ENCODE peak calls at places on chromosomes 7 and 10, in five cellular contexts. One of them, this sample, is unnamed.

GRCh38 chr10:22459496-22459895 is 114.2 kb downstream of the SPAG6 start:
- DNase-seq in HepG2: no peak
- DNase-seq in astrocyte: no peak
- DNase-seq in neural progenitor cell: no peak
- DNase-seq in GM23338: no peak
- DNase-seq in this sample: no peak

GRCh38 chr10:114824396-114824795 is 2.8 kb downstream of the FHIP2A start:
- DNase-seq in HepG2: no peak
- DNase-seq in astrocyte: peak
- DNase-seq in neural progenitor cell: no peak
- DNase-seq in GM23338: no peak
- DNase-seq in this sample: no peak

GRCh38 chr10:125236091-125236490 is 75.7 kb upstream of the CTBP2 start:
- DNase-seq in HepG2: no peak
- DNase-seq in astrocyte: no peak
- DNase-seq in neural progenitor cell: no peak
- DNase-seq in GM23338: no peak
- DNase-seq in this sample: no peak

GRCh38 chr7:1100386-1100785 is 12.5 kb downstream of the GPER1 start:
- DNase-seq in HepG2: no peak
- DNase-seq in astrocyte: no peak
- DNase-seq in neural progenitor cell: no peak
- DNase-seq in GM23338: no peak
- DNase-seq in this sample: no peak

GRCh38 chr7:128321044-128321422 is 22.7 kb downstream of the RBM28 start:
- DNase-seq in HepG2: no peak
- DNase-seq in astrocyte: no peak
- DNase-seq in neural progenitor cell: no peak
- DNase-seq in GM23338: no peak
- DNase-seq in this sample: no peak

GRCh38 chr10:68086011-68086410 is 10.9 kb upstream of the HERC4 start:
- DNase-seq in HepG2: no peak
- DNase-seq in astrocyte: no peak
- DNase-seq in neural progenitor cell: no peak
- DNase-seq in GM23338: no peak
- DNase-seq in this sample: peak

GRCh38 chr10:132611026-132611910 is 73.7 kb downstream of the INPP5A start:
- DNase-seq in HepG2: no peak
- DNase-seq in astrocyte: no peak
- DNase-seq in neural progenitor cell: no peak
- DNase-seq in GM23338: no peak
- DNase-seq in this sample: no peak

GRCh38 chr10:126062132-126063032 is 166.0 kb downstream of the FANK1 start:
- DNase-seq in HepG2: no peak
- DNase-seq in astrocyte: peak
- DNase-seq in neural progenitor cell: no peak
- DNase-seq in GM23338: no peak
- DNase-seq in this sample: peak

GRCh38 chr7:100607111-100607510 is 4.9 kb downstream of the PCOLCE start:
- DNase-seq in HepG2: no peak
- DNase-seq in astrocyte: no peak
- DNase-seq in neural progenitor cell: no peak
- DNase-seq in GM23338: no peak
- DNase-seq in this sample: no peak

GRCh38 chr7:116630932-116631449 is 41.0 kb upstream of the MET start:
- DNase-seq in HepG2: peak
- DNase-seq in astrocyte: peak
- DNase-seq in neural progenitor cell: peak
- DNase-seq in GM23338: peak
- DNase-seq in this sample: peak

GRCh38 chr10:62817763-62818425 is 1.7 kb upstream of the EGR2 start:
- DNase-seq in HepG2: peak
- DNase-seq in astrocyte: peak
- DNase-seq in neural progenitor cell: peak
- DNase-seq in GM23338: peak
- DNase-seq in this sample: peak

GRCh38 chr10:132056663-132057062 is 9.1 kb upstream of the JAKMIP3 start:
- DNase-seq in HepG2: no peak
- DNase-seq in astrocyte: no peak
- DNase-seq in neural progenitor cell: no peak
- DNase-seq in GM23338: no peak
- DNase-seq in this sample: no peak

GRCh38 chr7:123070702-123071286 is 75.3 kb upstream of the TAS2R16 start:
- DNase-seq in HepG2: peak
- DNase-seq in astrocyte: no peak
- DNase-seq in neural progenitor cell: peak
- DNase-seq in GM23338: peak
- DNase-seq in this sample: no peak

GRCh38 chr7:133167300-133167699 is 85.4 kb upstream of the CHCHD3 start:
- DNase-seq in HepG2: no peak
- DNase-seq in astrocyte: no peak
- DNase-seq in neural progenitor cell: peak
- DNase-seq in GM23338: peak
- DNase-seq in this sample: no peak

GRCh38 chr7:75772081-75773077 is at the start of gene CCL26:
- DNase-seq in HepG2: peak
- DNase-seq in astrocyte: peak
- DNase-seq in neural progenitor cell: no peak
- DNase-seq in GM23338: no peak
- DNase-seq in this sample: no peak

GRCh38 chr10:5976689-5977470 is 463 bp downstream of the IL15RA start:
- DNase-seq in HepG2: no peak
- DNase-seq in astrocyte: peak
- DNase-seq in neural progenitor cell: peak
- DNase-seq in GM23338: peak
- DNase-seq in this sample: peak

GRCh38 chr7:138900040-138900828 is 81.0 kb downstream of the KIAA1549 start:
- DNase-seq in HepG2: no peak
- DNase-seq in astrocyte: peak
- DNase-seq in neural progenitor cell: no peak
- DNase-seq in GM23338: no peak
- DNase-seq in this sample: peak

GRCh38 chr10:26367771-26368170 is 70.4 kb upstream of the APBB1IP start:
- DNase-seq in HepG2: peak
- DNase-seq in astrocyte: peak
- DNase-seq in neural progenitor cell: peak
- DNase-seq in GM23338: peak
- DNase-seq in this sample: peak

GRCh38 chr7:93475811-93476210 is 98.7 kb downstream of the CALCR start:
- DNase-seq in HepG2: no peak
- DNase-seq in astrocyte: no peak
- DNase-seq in neural progenitor cell: peak
- DNase-seq in GM23338: peak
- DNase-seq in this sample: no peak

GRCh38 chr7:29483219-29484104 is 80.2 kb upstream of the PRR15 start:
- DNase-seq in HepG2: peak
- DNase-seq in astrocyte: no peak
- DNase-seq in neural progenitor cell: no peak
- DNase-seq in GM23338: no peak
- DNase-seq in this sample: no peak

GRCh38 chr7:157843336-157844140 is 506.7 kb downstream of the DNAJB6 start:
- DNase-seq in HepG2: no peak
- DNase-seq in astrocyte: no peak
- DNase-seq in neural progenitor cell: no peak
- DNase-seq in GM23338: no peak
- DNase-seq in this sample: no peak

GRCh38 chr10:79101560-79101971 is 32.8 kb downstream of the ZMIZ1 start:
- DNase-seq in HepG2: no peak
- DNase-seq in astrocyte: no peak
- DNase-seq in neural progenitor cell: no peak
- DNase-seq in GM23338: no peak
- DNase-seq in this sample: no peak

GRCh38 chr7:81094952-81095351 is 176.1 kb upstream of the SEMA3C start:
- DNase-seq in HepG2: no peak
- DNase-seq in astrocyte: no peak
- DNase-seq in neural progenitor cell: no peak
- DNase-seq in GM23338: no peak
- DNase-seq in this sample: no peak

GRCh38 chr7:33554576-33554975 is 350.8 kb upstream of the BMPER start:
- DNase-seq in HepG2: no peak
- DNase-seq in astrocyte: no peak
- DNase-seq in neural progenitor cell: no peak
- DNase-seq in GM23338: no peak
- DNase-seq in this sample: no peak

GRCh38 chr7:117859246-117859812 is 13.9 kb downstream of the CTTNBP2 start:
- DNase-seq in HepG2: no peak
- DNase-seq in astrocyte: no peak
- DNase-seq in neural progenitor cell: no peak
- DNase-seq in GM23338: no peak
- DNase-seq in this sample: no peak

GRCh38 chr7:47089068-47089417 is 492.9 kb downstream of the TNS3 start:
- DNase-seq in HepG2: no peak
- DNase-seq in astrocyte: no peak
- DNase-seq in neural progenitor cell: no peak
- DNase-seq in GM23338: no peak
- DNase-seq in this sample: no peak

DNA sequence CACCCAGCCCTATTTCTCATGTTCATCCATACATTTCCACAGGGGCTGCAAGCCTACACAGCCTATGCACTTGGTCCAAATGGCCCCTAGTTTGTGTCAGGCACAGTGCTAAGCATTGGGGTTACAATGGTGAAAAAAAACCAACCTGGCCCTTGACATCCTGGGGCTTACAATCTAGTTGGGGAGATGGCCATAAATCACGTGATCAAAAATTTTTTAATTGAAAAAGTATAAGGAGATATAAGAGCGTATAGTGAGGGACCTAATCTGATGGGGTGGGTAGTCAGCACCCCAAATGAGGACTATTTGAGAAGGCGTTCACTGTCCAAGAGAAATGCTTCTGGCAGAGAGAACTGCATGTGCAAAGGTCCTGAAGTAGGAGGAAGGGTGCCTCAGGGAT is 5.6 kb upstream of the MTPAP start:
- DNase-seq in HepG2: no peak
- DNase-seq in astrocyte: no peak
- DNase-seq in neural progenitor cell: no peak
- DNase-seq in GM23338: no peak
- DNase-seq in this sample: no peak
- TF ChIP-seq EZH2 in HepG2: no peak
- TF ChIP-seq EZH2 in astrocyte: no peak
- TF ChIP-seq EZH2 in neural progenitor cell: no peak
- TF ChIP-seq EZH2 in GM23338: no peak
- TF ChIP-seq EZH2 in this sample: no peak

DNA sequence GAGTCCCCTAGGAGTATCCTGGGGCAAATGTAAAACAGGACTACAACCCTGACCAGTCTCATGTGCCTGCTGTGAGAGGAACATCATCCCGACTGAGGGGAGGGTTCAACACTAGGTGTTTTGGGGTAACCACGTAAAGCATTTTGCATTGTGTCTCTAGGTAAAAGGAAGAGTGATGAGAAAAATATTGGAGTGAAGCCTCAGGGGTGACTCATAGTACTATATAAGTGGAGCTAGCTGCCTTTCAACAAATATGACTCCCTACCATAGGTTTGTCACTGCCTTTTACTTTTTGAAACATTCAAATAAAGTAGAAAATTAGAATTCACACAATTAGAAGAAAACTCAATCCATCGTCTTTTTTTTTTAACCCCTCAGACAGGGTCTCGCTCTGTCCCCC is 2.6 kb upstream of the CAMK2G start:
- DNase-seq in HepG2: no peak
- DNase-seq in astrocyte: peak
- DNase-seq in neural progenitor cell: no peak
- DNase-seq in GM23338: no peak
- DNase-seq in this sample: no peak
- TF ChIP-seq EZH2 in HepG2: no peak
- TF ChIP-seq EZH2 in astrocyte: no peak
- TF ChIP-seq EZH2 in neural progenitor cell: no peak
- TF ChIP-seq EZH2 in GM23338: no peak
- TF ChIP-seq EZH2 in this sample: no peak

GRCh38 chr7:155459133-155459866 is 1.4 kb downstream of the EN2 start:
- DNase-seq in HepG2: no peak
- DNase-seq in astrocyte: no peak
- DNase-seq in neural progenitor cell: peak
- DNase-seq in GM23338: peak
- DNase-seq in this sample: no peak

GRCh38 chr7:155459867-155460461 is 2.0 kb downstream of the EN2 start:
- DNase-seq in HepG2: no peak
- DNase-seq in astrocyte: no peak
- DNase-seq in neural progenitor cell: peak
- DNase-seq in GM23338: peak
- DNase-seq in this sample: no peak

GRCh38 chr7:155462163-155462735 is 4.3 kb downstream of the EN2 start:
- DNase-seq in HepG2: no peak
- DNase-seq in astrocyte: no peak
- DNase-seq in neural progenitor cell: no peak
- DNase-seq in GM23338: no peak
- DNase-seq in this sample: no peak

GRCh38 chr7:155461631-155462030 is 3.7 kb downstream of the EN2 start:
- DNase-seq in HepG2: no peak
- DNase-seq in astrocyte: no peak
- DNase-seq in neural progenitor cell: no peak
- DNase-seq in GM23338: no peak
- DNase-seq in this sample: no peak

DNA sequence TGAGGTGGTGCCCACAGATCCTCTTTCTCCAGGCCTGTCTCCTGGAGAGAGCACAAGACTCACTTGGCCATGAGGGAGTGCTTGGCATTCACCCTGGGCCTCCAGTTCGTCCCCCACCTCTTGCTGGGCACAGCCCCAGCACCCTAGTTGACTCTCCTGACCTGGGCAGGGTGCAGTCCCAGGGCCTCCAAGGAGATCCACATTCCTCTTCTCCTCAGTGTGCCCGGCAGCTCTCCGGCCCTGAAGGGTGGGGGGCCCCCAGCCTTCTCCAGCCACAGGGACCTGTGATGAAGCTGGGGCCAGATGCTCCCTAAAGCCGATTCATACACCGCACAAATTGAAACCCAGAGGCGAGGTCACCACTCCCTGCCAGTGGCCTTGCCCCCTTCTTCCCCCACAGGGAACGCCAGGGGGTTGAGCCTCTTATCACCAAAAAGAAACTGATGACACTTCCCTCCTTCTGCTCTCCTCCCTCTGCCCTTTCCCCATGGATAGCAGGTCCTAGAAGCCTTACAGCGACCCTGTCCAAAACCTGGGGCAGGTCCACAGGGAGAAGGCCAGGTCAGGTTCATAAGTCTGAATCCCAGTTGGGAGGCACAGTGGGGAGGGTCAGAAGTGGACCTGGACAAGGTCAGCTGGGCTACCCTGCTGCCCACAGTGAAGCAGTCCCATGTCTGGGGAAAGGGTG is 3.1 kb downstream of the EN2 start:
- DNase-seq in HepG2: no peak
- DNase-seq in astrocyte: no peak
- DNase-seq in neural progenitor cell: no peak
- DNase-seq in GM23338: no peak
- DNase-seq in this sample: no peak
- TF ChIP-seq EZH2 in HepG2: no peak
- TF ChIP-seq EZH2 in astrocyte: no peak
- TF ChIP-seq EZH2 in neural progenitor cell: no peak
- TF ChIP-seq EZH2 in GM23338: peak
- TF ChIP-seq EZH2 in this sample: no peak

DNA sequence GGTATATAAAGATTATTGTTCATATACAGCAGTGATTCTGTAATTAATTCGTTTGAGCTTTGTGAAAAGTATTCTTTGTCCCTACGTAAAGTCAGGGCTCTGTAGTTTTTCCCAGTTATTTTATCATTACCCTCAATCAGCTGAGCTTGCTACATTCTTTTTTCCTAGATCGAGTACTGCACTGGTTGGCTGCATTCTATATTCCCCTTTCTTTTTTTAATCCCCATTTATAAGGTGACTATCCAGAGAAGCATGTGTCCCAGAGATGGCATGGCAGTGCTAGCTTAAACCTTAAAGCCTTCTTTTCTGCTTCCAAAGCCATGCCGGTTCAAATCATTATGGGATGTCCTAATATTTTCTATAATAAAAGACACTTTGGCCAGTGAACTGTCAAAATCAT is 230.1 kb upstream of the CELF2 start:
- DNase-seq in HepG2: no peak
- DNase-seq in astrocyte: no peak
- DNase-seq in neural progenitor cell: no peak
- DNase-seq in GM23338: no peak
- DNase-seq in this sample: no peak
- TF ChIP-seq EZH2 in HepG2: no peak
- TF ChIP-seq EZH2 in astrocyte: no peak
- TF ChIP-seq EZH2 in neural progenitor cell: no peak
- TF ChIP-seq EZH2 in GM23338: no peak
- TF ChIP-seq EZH2 in this sample: no peak

This sample was measured in A673.